ENCODE peak calls at places on chromosomes 4 and X, in seven cellular contexts. M is GM20000, K is neural progenitor cell, W is NCI-H1436 treated with DMSO at 0.1 percent for 48 hours, V is GM03348, L is SK-N-DZ, J is left ventricle myocardium inferior. O is an unnamed sample.

GRCh38 chr4:10524196-10524833 is 67.1 kb upstream of the ZNF518B start:
- DNase-seq in M (no peak), K (no peak), W (no peak), V (no peak), L (no peak), J (no peak), O (no peak)

GRCh38 chrX:84199688-84200087 is 11.7 kb upstream of the RPS6KA6 start:
- DNase-seq in M (no peak), K (no peak), W (no peak), V (no peak), L (no peak), J (no peak), O (no peak)

GRCh38 chrX:107677909-107678308 is 49.6 kb downstream of the PRPS1 start:
- DNase-seq in M (no peak), K (no peak), W (no peak), V (no peak), L (no peak), J (peak; percentile 18), O (no peak)

GRCh38 chr4:83114576-83114975 is at the start of gene PLAC8:
- DNase-seq in M (peak; percentile 48), K (no peak), W (peak; percentile 61), V (no peak), L (no peak), J (no peak), O (peak; percentile 90)

GRCh38 chrX:22109442-22109841 is 77.3 kb downstream of the PHEX start:
- DNase-seq in M (no peak), K (no peak), W (no peak), V (peak; percentile 39), L (no peak), J (no peak), O (no peak)

GRCh38 chr4:161629694-161630441 is 533.9 kb downstream of the FSTL5 start:
- DNase-seq in M (no peak), K (no peak), W (no peak), V (no peak), L (no peak), J (no peak), O (no peak)

GRCh38 chr4:25552580-25553271 is 102.9 kb upstream of the SLC34A2 start:
- DNase-seq in M (no peak), K (no peak), W (no peak), V (no peak), L (no peak), J (no peak), O (no peak)

GRCh38 chr4:128517096-128517738 is 229.6 kb upstream of the PGRMC2 start:
- DNase-seq in M (no peak), K (no peak), W (no peak), V (peak; percentile 23), L (no peak), J (no peak), O (no peak)

GRCh38 chrX:153703036-153703370 is 15.3 kb downstream of the SLC6A8 start:
- DNase-seq in M (no peak), K (no peak), W (no peak), V (no peak), L (no peak), J (peak; percentile 42), O (no peak)

GRCh38 chr4:53748328-53748772 is 157.1 kb upstream of the LNX1 start:
- DNase-seq in M (peak; percentile 70), K (no peak), W (no peak), V (no peak), L (no peak), J (no peak), O (peak; percentile 96)

GRCh38 chr4:15349965-15350364 is 77.9 kb upstream of the C1QTNF7 start:
- DNase-seq in M (no peak), K (no peak), W (no peak), V (no peak), L (no peak), J (no peak), O (no peak)

GRCh38 chr4:1382776-1383727 is 23.2 kb downstream of the NKX1-1 start:
- DNase-seq in M (no peak), K (no peak), W (no peak), V (no peak), L (no peak), J (peak; percentile 8), O (no peak)

GRCh38 chrX:118823263-118824172 is at the start of gene ZCCHC12:
- DNase-seq in M (peak; percentile 27), K (peak; percentile 91), W (peak; percentile 60), V (peak; percentile 47), L (peak; percentile 75), J (peak; percentile 16), O (no peak)

GRCh38 chr4:154231796-154232478 is 259.7 kb downstream of the DCHS2 start:
- DNase-seq in M (no peak), K (no peak), W (no peak), V (peak; percentile 47), L (no peak), J (no peak), O (no peak)

GRCh38 chr4:110128092-110128989 is 70.1 kb downstream of the ELOVL6 start:
- DNase-seq in M (no peak), K (no peak), W (no peak), V (no peak), L (no peak), J (no peak), O (no peak)

GRCh38 chr4:7282094-7282370 is 89.7 kb downstream of the SORCS2 start:
- DNase-seq in M (no peak), K (no peak), W (no peak), V (no peak), L (no peak), J (no peak), O (no peak)

GRCh38 chr4:81198151-81198550 is 16.9 kb downstream of the PRKG2 start:
- DNase-seq in M (no peak), K (peak; percentile 10), W (no peak), V (no peak), L (no peak), J (no peak), O (no peak)

GRCh38 chr4:153115322-153116100 is 88.7 kb upstream of the TRIM2 start:
- DNase-seq in M (peak; percentile 16), K (no peak), W (no peak), V (peak; percentile 67), L (no peak), J (no peak), O (peak; percentile 76)

GRCh38 chrX:137565921-137566745 is at the start of gene ZIC3:
- DNase-seq in M (no peak), K (peak; percentile 88), W (no peak), V (peak; percentile 44), L (peak; percentile 4), J (peak; percentile 57), O (no peak)

GRCh38 chrX:136779346-136779781 is 1.4 kb downstream of the ARHGEF6 start:
- DNase-seq in M (no peak), K (no peak), W (no peak), V (no peak), L (no peak), J (no peak), O (peak; percentile 56)

GRCh38 chr4:31737419-31737818 is 1017.2 kb downstream of the PCDH7 start:
- DNase-seq in M (peak; percentile 5), K (no peak), W (no peak), V (no peak), L (no peak), J (no peak), O (peak; percentile 6)

GRCh38 chrX:112473654-112474053 is 206.1 kb downstream of the LHFPL1 start:
- DNase-seq in M (no peak), K (no peak), W (no peak), V (no peak), L (no peak), J (no peak), O (no peak)

GRCh38 chr4:185219551-185220344 is 10.3 kb downstream of the SNX25 start:
- DNase-seq in M (no peak), K (no peak), W (no peak), V (peak; percentile 44), L (no peak), J (peak; percentile 40), O (peak; percentile 48)

GRCh38 chrX:149453030-149453429 is 52.1 kb downstream of the IDS start:
- DNase-seq in M (no peak), K (no peak), W (no peak), V (peak; percentile 58), L (no peak), J (no peak), O (no peak)

GRCh38 chr4:144734522-144734921 is 88.6 kb downstream of the HHIP start:
- DNase-seq in M (no peak), K (peak; percentile 31), W (no peak), V (peak; percentile 21), L (peak; percentile 8), J (no peak), O (no peak)

GRCh38 chr4:90328558-90328957 is 201.4 kb downstream of the CCSER1 start:
- DNase-seq in M (no peak), K (peak; percentile 42), W (peak; percentile 1), V (no peak), L (peak; percentile 7), J (peak; percentile 41), O (no peak)

GRCh38 chr4:128700659-128701350 is 108.7 kb upstream of the JADE1 start:
- DNase-seq in M (no peak), K (no peak), W (no peak), V (peak; percentile 40), L (no peak), J (no peak), O (no peak)

GRCh38 chrX:1147641-1148515 is 64.6 kb downstream of the CRLF2 start:
- DNase-seq in M (no peak), K (no peak), W (no peak), V (no peak), L (no peak), J (no peak), O (no peak)

GRCh38 chrX:117985241-117985640 is 131.4 kb downstream of the KLHL13 start:
- DNase-seq in M (no peak), K (peak; percentile 40), W (no peak), V (no peak), L (peak; percentile 15), J (no peak), O (peak; percentile 9)

GRCh38 chr4:7802093-7802726 is 137.5 kb downstream of the AFAP1 start:
- DNase-seq in M (peak; percentile 81), K (peak; percentile 84), W (no peak), V (peak; percentile 89), L (peak; percentile 60), J (peak; percentile 75), O (peak; percentile 84)